ENCODE peak calls at places on chromosomes 1 and 21, in five cellular contexts. A, X, O, R and L are unnamed samples.
A peak's percentile ranks its signal among the peaks of the same experiment; 100 is the strongest.

GRCh38 chr1:18751425-18751824 is 108.0 kb downstream of the TAS1R2 start:
- DNase-seq in A (no peak), X (no peak), O (no peak), R (no peak), L (no peak)

GRCh38 chr1:212514056-212514614 is 81.4 kb downstream of the NENF start:
- DNase-seq in A (peak; percentile 95), X (peak; percentile 78), O (no peak), R (no peak), L (peak; percentile 56)

GRCh38 chr1:32464716-32465540 is at the start of gene ZBTB8B:
- DNase-seq in A (peak; percentile 83), X (peak; percentile 26), O (peak; percentile 24), R (peak; percentile 91), L (no peak)

GRCh38 chr1:29744684-29745490 is 508.6 kb downstream of the PTPRU start:
- DNase-seq in A (no peak), X (no peak), O (no peak), R (no peak), L (no peak)

GRCh38 chr1:21139601-21140000 is 37.1 kb downstream of the EIF4G3 start:
- DNase-seq in A (no peak), X (no peak), O (peak; percentile 50), R (peak; percentile 8), L (no peak)

GRCh38 chr1:1783320-1783719 is 5.0 kb upstream of the NADK start:
- DNase-seq in A (no peak), X (no peak), O (no peak), R (no peak), L (no peak)

GRCh38 chr1:236893626-236894545 is 98.8 kb downstream of the MTR start:
- DNase-seq in A (peak; percentile 72), X (no peak), O (no peak), R (no peak), L (peak; percentile 65)

GRCh38 chr1:11178021-11179015 is 10.8 kb upstream of the ANGPTL7 start:
- DNase-seq in A (peak; percentile 27), X (no peak), O (no peak), R (no peak), L (peak; percentile 75)

GRCh38 chr1:16375521-16376359 is 8.7 kb downstream of the SZRD1 start:
- DNase-seq in A (peak; percentile 23), X (no peak), O (no peak), R (no peak), L (peak; percentile 53)

GRCh38 chr1:35807614-35808375 is at the start of gene AGO4:
- DNase-seq in A (peak; percentile 32), X (no peak), O (peak; percentile 19), R (peak; percentile 81), L (peak; percentile 79)

GRCh38 chr1:112868191-112868590 is 87.8 kb downstream of the SLC16A1 start:
- DNase-seq in A (no peak), X (no peak), O (no peak), R (no peak), L (no peak)

GRCh38 chr1:229714964-229715603 is 89.0 kb downstream of the URB2 start:
- DNase-seq in A (peak; percentile 82), X (peak; percentile 37), O (peak; percentile 71), R (no peak), L (peak; percentile 35)

GRCh38 chr21:31911138-31911907 is 38.5 kb downstream of the HUNK start:
- DNase-seq in A (peak; percentile 61), X (no peak), O (no peak), R (peak; percentile 39), L (peak; percentile 98)

GRCh38 chr1:87578464-87578863 is 249.8 kb downstream of the LMO4 start:
- DNase-seq in A (no peak), X (no peak), O (no peak), R (no peak), L (no peak)

GRCh38 chr1:168509875-168510594 is 33.8 kb downstream of the XCL2 start:
- DNase-seq in A (no peak), X (no peak), O (peak; percentile 82), R (no peak), L (no peak)

GRCh38 chr1:169795687-169796086 is 980 bp upstream of the METTL18 start:
- DNase-seq in A (no peak), X (no peak), O (peak; percentile 50), R (no peak), L (peak; percentile 41)

GRCh38 chr1:116514708-116515525 is 55.9 kb downstream of the CD58 start:
- DNase-seq in A (peak; percentile 91), X (no peak), O (peak; percentile 28), R (no peak), L (no peak)

GRCh38 chr1:203036135-203036534 is 9.8 kb downstream of the PPFIA4 start:
- DNase-seq in A (no peak), X (no peak), O (no peak), R (no peak), L (no peak)

GRCh38 chr1:209733409-209734192 is 22.3 kb upstream of the TRAF3IP3 start:
- DNase-seq in A (no peak), X (no peak), O (no peak), R (no peak), L (peak; percentile 78)

GRCh38 chr1:11337536-11338350 is 64.7 kb downstream of the UBIAD1 start:
- DNase-seq in A (peak; percentile 54), X (peak; percentile 19), O (peak; percentile 49), R (peak; percentile 67), L (peak; percentile 45)

GRCh38 chr1:172278478-172278877 is 142.0 kb upstream of the C1orf105 start:
- DNase-seq in A (peak; percentile 91), X (no peak), O (no peak), R (peak; percentile 38), L (peak; percentile 84)

GRCh38 chr1:22641906-22642636 is 1.4 kb upstream of the C1QC start:
- DNase-seq in A (peak; percentile 69), X (no peak), O (peak; percentile 43), R (peak; percentile 85), L (peak; percentile 80)

GRCh38 chr1:31703431-31704260 is at the start of gene COL16A1:
- DNase-seq in A (no peak), X (no peak), O (no peak), R (peak; percentile 85), L (peak; percentile 86)

GRCh38 chr1:152543808-152544207 is 22.8 kb downstream of the LCE3E start:
- DNase-seq in A (peak; percentile 14), X (peak; percentile 28), O (no peak), R (no peak), L (peak; percentile 39)

GRCh38 chr1:152535774-152536173 is 21.5 kb downstream of the CRCT1 start:
- DNase-seq in A (no peak), X (no peak), O (no peak), R (no peak), L (no peak)

GRCh38 chr1:152537496-152537895 is 23.2 kb downstream of the CRCT1 start:
- DNase-seq in A (no peak), X (no peak), O (no peak), R (no peak), L (no peak)

GRCh38 chr1:152539901-152540300 is 25.6 kb downstream of the CRCT1 start:
- DNase-seq in A (no peak), X (no peak), O (no peak), R (no peak), L (no peak)
- H3K9me2 ChIP-seq in A (no peaks in the 10 kb centered on the region), X (no peaks in the 10 kb centered on the region), O (no peaks in the 10 kb centered on the region), R (no peaks in the 10 kb centered on the region), L (no peaks in the 10 kb centered on the region)

GRCh38 chr1:66349277-66349676 is 184.7 kb upstream of the SGIP1 start:
- DNase-seq in A (peak; percentile 48), X (no peak), O (peak; percentile 36), R (no peak), L (peak; percentile 52)
- H3K4me3 ChIP-seq in A (no peak overlapping the region), X (peak overlapping the region; percentile 4), O (peak overlapping the region; percentile 12), R (no peak overlapping the region), L (no peak overlapping the region)

GRCh38 chr1:53946252-53947171 is at the start of gene LRRC42:
- DNase-seq in A (no peak), X (no peak), O (no peak), R (peak; percentile 95), L (peak; percentile 94)
- TF ChIP-seq EZH2phosphoT487 in A (no peak), X (no peak), O (no peak), R (no peak), L (no peak)

DNA sequence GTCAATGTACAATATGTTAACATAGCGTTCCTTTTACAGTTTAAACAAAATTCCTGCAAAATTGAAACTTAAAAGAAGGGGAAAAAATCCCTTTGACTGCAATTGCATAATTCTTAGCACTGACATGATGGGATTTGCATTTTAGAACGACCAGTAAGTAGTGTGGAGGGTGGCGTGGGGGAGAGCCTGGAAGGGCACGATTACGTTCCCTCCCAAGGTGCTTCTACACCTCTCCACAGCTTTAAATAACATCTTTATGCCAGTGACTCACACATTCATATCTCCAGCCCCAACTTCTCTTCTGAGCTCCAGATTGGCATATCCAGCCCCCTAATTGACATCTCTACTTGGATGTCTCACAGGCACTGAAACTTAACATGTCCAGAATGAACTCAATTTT is 64.3 kb downstream of the OLFML3 start:
- DNase-seq in A (no peak), X (no peak), O (no peak), R (no peak), L (no peak)
- H3K9me2 ChIP-seq in A (no peaks in the 10 kb centered on the region), X (no peaks in the 10 kb centered on the region), O (no peaks in the 10 kb centered on the region), R (no peaks in the 10 kb centered on the region), L (no peaks in the 10 kb centered on the region)

DNA sequence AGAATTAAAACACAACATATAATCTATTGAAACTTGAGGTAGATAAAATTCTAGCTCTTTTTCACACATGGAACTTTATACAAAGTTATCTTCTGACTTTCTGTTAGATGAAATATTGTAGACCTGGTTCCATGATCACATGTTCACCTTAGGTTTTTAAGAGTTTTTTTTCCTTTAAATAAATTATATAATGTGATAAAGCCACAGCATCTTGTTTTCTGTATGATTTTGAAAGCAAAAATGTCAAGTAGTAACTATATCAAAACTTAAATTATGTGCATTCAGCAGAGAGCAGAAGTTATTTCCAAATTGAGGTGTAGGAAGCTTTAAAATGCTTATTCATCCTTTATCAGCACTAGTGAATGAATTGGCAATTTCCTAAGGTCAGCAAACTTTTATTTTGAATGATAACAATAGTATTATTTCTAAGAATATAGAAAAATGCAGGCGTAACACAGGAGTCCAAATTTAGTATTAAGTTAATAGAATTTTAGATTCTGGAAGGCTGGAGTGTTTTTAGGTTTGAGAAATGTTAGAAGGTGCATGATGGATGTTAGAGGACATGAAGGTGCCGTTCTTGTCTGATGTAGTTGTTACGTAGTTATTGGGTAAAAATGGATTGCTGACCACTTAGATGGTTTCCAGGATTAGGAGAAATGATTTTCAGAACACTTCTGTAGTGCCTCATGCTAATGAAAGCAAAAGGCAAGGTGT is 17.5 kb downstream of the BACH1 start:
- DNase-seq in A (no peak), X (no peak), O (no peak), R (no peak), L (no peak)
- H3K4me3 ChIP-seq in A (no peak overlapping the region), X (no peak overlapping the region), O (no peak overlapping the region), R (no peak overlapping the region), L (no peak overlapping the region)